ENCODE peak calls at places on chromosomes 16 and 17, in five cellular contexts. Y is left lung; B is stimulated activated CD4-positive, alpha-beta T cell treated with anti-CD3 and anti-CD28 coated beads, TNF-alpha, amount 100 ng/mL, for 24 hours; G is activated naive CD4-positive, alpha-beta T cell; X is NCI-H1105. A is an unnamed sample.

GRCh38 chr17:34961093-34961911 is at the start of the genes CCT6B and ZNF830:
- DNase-seq in Y (peak), B (peak), G (peak), X (peak), A (peak)

GRCh38 chr17:11816409-11816808 is 180.9 kb downstream of the ZNF18 start:
- DNase-seq in X (no peak), Y (no peak), B (no peak), G (no peak), A (no peak)

GRCh38 chr16:30397776-30398659 is 2.8 kb downstream of the ZNF48 start:
- DNase-seq in X (no peak), Y (no peak), G (no peak), B (no peak), A (no peak)

GRCh38 chr16:69917739-69918138 is 33.4 kb upstream of the CLEC18A start:
- DNase-seq in G (no peak), Y (peak), B (no peak), X (no peak), A (no peak)

GRCh38 chr17:49957350-49957749 is 11.6 kb upstream of the DLX4 start:
- DNase-seq in B (no peak), Y (no peak), G (no peak), X (no peak), A (no peak)

GRCh38 chr17:65472602-65473001 is 88.8 kb downstream of the AXIN2 start:
- DNase-seq in X (no peak), B (no peak), Y (peak), G (no peak), A (no peak)

GRCh38 chr16:1150511-1150982 is 2.4 kb upstream of the CACNA1H start:
- DNase-seq in G (no peak), Y (no peak), X (no peak), B (peak), A (no peak)

GRCh38 chr16:5621826-5622225 is 524.2 kb upstream of the EEF2KMT start:
- DNase-seq in X (no peak), G (no peak), B (no peak), Y (no peak), A (no peak)

GRCh38 chr16:11308493-11309283 is 27.6 kb upstream of the PRM1 start:
- DNase-seq in Y (no peak), X (no peak), B (no peak), G (no peak), A (no peak)

GRCh38 chr16:76941091-76941490 is 249.9 kb upstream of the MON1B start:
- DNase-seq in B (no peak), Y (no peak), G (no peak), X (no peak), A (no peak)

A was measured in cortex of kidney.